ENCODE peak calls at places on chromosome 3, in five cellular contexts. A is GM12878, K is HCT116, G is HepG2, J is K562. Z is an unnamed sample.

GRCh38 chr3:128060473-128061381 is 8.5 kb downstream of the SEC61A1 start:
- DNase-seq in A (no peak), K (no peak), G (no peak), J (no peak), Z (no peak)

GRCh38 chr3:25663324-25664065 is 1.2 kb downstream of the TOP2B start:
- DNase-seq in A (no peak), K (peak), G (peak), J (peak), Z (peak)

GRCh38 chr3:54895613-54896012 is 32.2 kb downstream of the LRTM1 start:
- DNase-seq in A (no peak), K (no peak), G (no peak), J (no peak), Z (no peak)

GRCh38 chr3:178504128-178504527 is 32.1 kb upstream of the KCNMB2 start:
- DNase-seq in A (no peak), K (no peak), G (no peak), J (no peak), Z (no peak)

GRCh38 chr3:9059489-9060400 is 96.5 kb upstream of the RAD18 start:
- DNase-seq in A (no peak), K (no peak), G (no peak), J (no peak), Z (no peak)

GRCh38 chr3:38039101-38039898 is at the start of gene DLEC1:
- DNase-seq in A (no peak), K (no peak), G (no peak), J (peak), Z (no peak)

GRCh38 chr3:10867384-10867783 is 51.4 kb downstream of the SLC6A11 start:
- DNase-seq in A (no peak), K (no peak), G (no peak), J (peak), Z (no peak)

GRCh38 chr3:113231827-113232253 is 20.5 kb downstream of the BOC start:
- DNase-seq in A (no peak), K (peak), G (peak), J (no peak), Z (no peak)

GRCh38 chr3:126102530-126102951 is 18.6 kb upstream of the SLC41A3 start:
- DNase-seq in A (no peak), K (no peak), G (no peak), J (no peak), Z (no peak)

GRCh38 chr3:94360982-94361381 is 298.1 kb downstream of the NSUN3 start:
- DNase-seq in A (no peak), K (no peak), G (no peak), J (no peak), Z (no peak)

GRCh38 chr3:131356006-131356405 is 25.6 kb upstream of the NUDT16 start:
- DNase-seq in A (no peak), K (no peak), G (no peak), J (no peak), Z (no peak)

GRCh38 chr3:170745211-170745718 is 124.7 kb downstream of the RPL22L1 start:
- DNase-seq in A (no peak), K (no peak), G (no peak), J (no peak), Z (no peak)

GRCh38 chr3:142724682-142725351 is 983 bp downstream of the TRPC1 start:
- DNase-seq in A (no peak), K (peak), G (peak), J (peak), Z (peak)

GRCh38 chr3:158782283-158782682 is 19.6 kb upstream of the MFSD1 start:
- DNase-seq in A (no peak), K (no peak), G (no peak), J (no peak), Z (no peak)

GRCh38 chr3:192706272-192706671 is 21.1 kb downstream of the FGF12 start:
- DNase-seq in A (no peak), K (no peak), G (no peak), J (no peak), Z (no peak)

GRCh38 chr3:7456376-7456775 is 595.5 kb downstream of the GRM7 start:
- DNase-seq in A (no peak), K (no peak), G (no peak), J (no peak), Z (no peak)

GRCh38 chr3:176920806-176921205 is 276.5 kb downstream of the TBL1XR1 start:
- DNase-seq in A (no peak), K (no peak), G (peak), J (no peak), Z (no peak)

GRCh38 chr3:172919297-172919683 is 168.8 kb downstream of the ECT2 start:
- DNase-seq in A (no peak), K (no peak), G (peak), J (no peak), Z (no peak)

GRCh38 chr3:21754839-21755238 is 3.8 kb upstream of the ZNF385D start:
- DNase-seq in A (no peak), K (no peak), G (no peak), J (no peak), Z (no peak)

GRCh38 chr3:65595222-65595996 is 443.3 kb downstream of the MAGI1 start:
- DNase-seq in A (no peak), K (no peak), G (no peak), J (no peak), Z (peak)

GRCh38 chr3:43907508-43907858 is 216.7 kb downstream of the ABHD5 start:
- DNase-seq in A (peak), K (no peak), G (no peak), J (no peak), Z (no peak)

GRCh38 chr3:39937874-39938273 is 128.5 kb downstream of the MYRIP start:
- DNase-seq in A (no peak), K (no peak), G (no peak), J (no peak), Z (no peak)

GRCh38 chr3:105965384-105965783 is 96.6 kb upstream of the CBLB start:
- DNase-seq in A (no peak), K (no peak), G (no peak), J (no peak), Z (no peak)

GRCh38 chr3:130626021-130626420 is 109.0 kb downstream of the COL6A6 start:
- DNase-seq in A (no peak), K (no peak), G (no peak), J (no peak), Z (no peak)

GRCh38 chr3:42148982-42149432 is 57.9 kb downstream of the TRAK1 start:
- DNase-seq in A (no peak), K (no peak), G (no peak), J (peak), Z (peak)

GRCh38 chr3:37768107-37768809 is 93.4 kb upstream of the CTDSPL start:
- DNase-seq in A (no peak), K (no peak), G (peak), J (no peak), Z (no peak)

GRCh38 chr3:80367149-80367548 is 599.4 kb upstream of the ROBO1 start:
- DNase-seq in A (no peak), K (no peak), G (no peak), J (no peak), Z (no peak)

GRCh38 chr3:157248590-157249425 is 88.9 kb upstream of the CCNL1 start:
- DNase-seq in A (no peak), K (peak), G (peak), J (no peak), Z (no peak)

GRCh38 chr3:130601662-130602061 is 84.7 kb downstream of the COL6A6 start:
- DNase-seq in A (no peak), K (no peak), G (no peak), J (no peak), Z (no peak)

GRCh38 chr3:197225579-197225978 is 72.8 kb downstream of the DLG1 start:
- DNase-seq in A (no peak), K (no peak), G (no peak), J (no peak), Z (no peak)

GRCh38 chr3:52452570-52453221 is 1.1 kb downstream of the TNNC1 start:
- DNase-seq in A (no peak), K (no peak), G (peak), J (no peak), Z (no peak)

GRCh38 chr3:9346141-9346540 is 16.7 kb upstream of the THUMPD3 start:
- DNase-seq in A (no peak), K (no peak), G (no peak), J (no peak), Z (no peak)

GRCh38 chr3:52277972-52278509 is 408 bp downstream of the WDR82 start:
- DNase-seq in A (no peak), K (no peak), G (no peak), J (peak), Z (peak)

GRCh38 chr3:68103811-68104210 is 449.4 kb upstream of the SUCLG2 start:
- DNase-seq in A (no peak), K (no peak), G (no peak), J (no peak), Z (no peak)
- TF ChIP-seq ZBTB33 in A (no peak), K (no peak), G (no peak), J (no peak), Z (no peak)

DNA sequence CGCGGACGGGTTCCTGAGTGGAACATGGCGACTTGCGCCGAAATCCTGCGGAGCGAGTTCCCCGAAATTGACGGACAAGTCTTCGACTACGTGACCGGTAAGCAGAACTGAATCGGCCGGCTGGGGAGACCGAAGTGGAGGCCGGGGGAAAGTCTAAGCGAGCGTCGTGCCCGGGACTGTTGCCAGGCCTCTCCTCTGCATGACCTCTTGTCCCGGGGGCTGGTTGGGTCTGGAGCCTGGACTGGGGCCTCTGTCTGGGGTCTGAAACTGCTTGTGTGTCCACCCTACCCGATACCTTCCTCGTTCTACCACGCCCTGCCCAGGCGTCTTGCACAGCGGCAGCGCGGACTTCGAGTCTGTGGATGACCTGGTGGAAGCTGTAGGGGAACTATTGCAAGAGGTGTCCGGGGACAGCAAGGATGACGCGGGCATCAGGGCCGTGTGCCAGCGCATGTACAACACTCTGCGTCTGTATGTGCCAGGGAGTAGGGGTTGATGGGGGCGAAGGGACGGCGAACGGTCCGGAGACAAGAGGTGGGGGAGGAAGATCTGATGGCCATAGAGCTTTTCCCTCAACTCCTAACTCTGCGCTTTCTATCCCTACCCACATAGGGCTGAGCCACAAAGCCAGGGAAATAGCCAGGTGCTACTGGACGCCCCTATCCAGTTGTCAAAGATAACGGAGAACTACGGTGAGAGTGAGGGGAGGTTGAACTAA is at the start of gene ABCF3:
- DNase-seq in A (no peak), K (no peak), G (no peak), J (no peak), Z (peak)
- TF ChIP-seq ZBTB33 in A (no peak), K (no peak), G (no peak), J (peak), Z (no peak)

GRCh38 chr3:86828751-86829150 is 162.2 kb downstream of the VGLL3 start:
- DNase-seq in A (no peak), K (no peak), G (no peak), J (no peak), Z (no peak)

GRCh38 chr3:86826292-86826691 is 164.7 kb downstream of the VGLL3 start:
- DNase-seq in A (no peak), K (no peak), G (no peak), J (no peak), Z (no peak)

DNA sequence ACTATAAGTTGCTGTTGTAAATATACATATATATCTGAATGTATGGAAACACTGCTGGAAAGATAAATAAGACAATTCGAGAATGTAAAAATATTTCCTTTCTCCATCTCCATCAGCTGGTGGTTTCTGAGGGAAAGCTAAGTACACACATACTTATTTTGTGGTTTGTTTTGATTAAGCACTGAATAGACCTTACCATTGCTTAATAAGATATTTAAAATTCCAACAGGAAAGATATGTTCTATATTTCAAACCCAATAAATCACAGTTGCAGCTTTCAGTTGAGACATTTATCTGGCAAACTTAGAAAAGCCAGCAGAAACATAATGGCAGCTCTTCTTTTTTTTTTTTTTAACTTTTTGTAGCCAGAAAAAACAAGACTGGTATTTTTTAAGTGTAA is 160.4 kb downstream of the VGLL3 start:
- DNase-seq in A (no peak), K (no peak), G (no peak), J (no peak), Z (no peak)
- TF ChIP-seq ZBTB33 in A (no peak), K (no peak), G (no peak), J (no peak), Z (no peak)

DNA sequence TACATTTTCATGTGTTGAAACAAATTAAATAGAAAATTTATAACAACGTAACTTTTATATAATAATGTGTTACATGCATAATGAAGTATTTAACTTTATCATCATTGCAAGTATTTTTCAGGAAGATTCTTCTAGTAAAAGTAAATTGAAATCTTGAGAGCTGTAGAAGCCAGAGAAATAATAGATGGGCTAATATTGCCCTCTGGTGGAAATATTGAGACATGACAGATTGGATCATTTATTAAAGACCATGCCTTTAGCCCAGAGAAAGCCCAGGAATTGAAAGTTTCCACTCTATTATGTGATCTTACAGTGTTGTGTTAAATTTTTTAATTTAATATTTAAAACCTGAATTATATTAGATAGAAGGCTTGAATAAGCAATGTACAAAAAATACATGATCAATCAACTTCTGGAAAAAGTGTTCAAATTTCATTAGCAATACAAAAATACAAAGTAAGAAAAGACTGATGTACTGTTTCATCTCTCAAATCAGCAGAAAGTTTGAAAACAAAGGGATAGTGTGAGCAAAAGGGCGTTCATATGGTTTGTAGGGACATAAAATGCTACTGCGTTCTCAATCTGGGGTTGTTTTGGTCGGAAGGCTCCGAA is 52.7 kb upstream of the SPTSSB start:
- DNase-seq in A (no peak), K (peak), G (peak), J (peak), Z (peak)
- TF ChIP-seq ZBTB33 in A (no peak), K (no peak), G (no peak), J (no peak), Z (no peak)